ENCODE peak calls at places on chromosomes 2 and 18, in six cellular contexts. One of them, this sample, is unnamed.

GRCh38 chr2:64624862-64625261 is 28.9 kb downstream of the SERTAD2 start:
- DNase-seq in IMR-90: no peak
- DNase-seq in heart right ventricle: no peak
- DNase-seq in HT1080: no peak
- DNase-seq in Right ventricle myocardium inferior: no peak
- DNase-seq in foreskin melanocyte: no peak
- DNase-seq in this sample: no peak

GRCh38 chr18:5601188-5601624 is 57.4 kb upstream of the EPB41L3 start:
- DNase-seq in IMR-90: no peak
- DNase-seq in heart right ventricle: no peak
- DNase-seq in HT1080: no peak
- DNase-seq in Right ventricle myocardium inferior: no peak
- DNase-seq in foreskin melanocyte: peak; percentile 15
- DNase-seq in this sample: no peak

GRCh38 chr2:100934504-100935371 is 67.4 kb upstream of the RPL31 start:
- DNase-seq in IMR-90: no peak
- DNase-seq in heart right ventricle: no peak
- DNase-seq in HT1080: no peak
- DNase-seq in Right ventricle myocardium inferior: no peak
- DNase-seq in foreskin melanocyte: no peak
- DNase-seq in this sample: no peak

GRCh38 chr2:155310589-155310988 is 612.1 kb downstream of the KCNJ3 start:
- DNase-seq in IMR-90: no peak
- DNase-seq in heart right ventricle: no peak
- DNase-seq in HT1080: peak; percentile 16
- DNase-seq in Right ventricle myocardium inferior: no peak
- DNase-seq in foreskin melanocyte: peak; percentile 16
- DNase-seq in this sample: peak; percentile 3

GRCh38 chr2:174797792-174798276 is 33.6 kb upstream of the CHRNA1 start:
- DNase-seq in IMR-90: peak; percentile 76
- DNase-seq in heart right ventricle: no peak
- DNase-seq in HT1080: no peak
- DNase-seq in Right ventricle myocardium inferior: no peak
- DNase-seq in foreskin melanocyte: no peak
- DNase-seq in this sample: no peak

GRCh38 chr18:73707035-73707434 is 440.6 kb downstream of the FBXO15 start:
- DNase-seq in IMR-90: peak; percentile 86
- DNase-seq in heart right ventricle: no peak
- DNase-seq in HT1080: no peak
- DNase-seq in Right ventricle myocardium inferior: no peak
- DNase-seq in foreskin melanocyte: peak; percentile 58
- DNase-seq in this sample: no peak

GRCh38 chr2:40488101-40488598 is 36.3 kb upstream of the SLC8A1 start:
- DNase-seq in IMR-90: peak; percentile 56
- DNase-seq in heart right ventricle: no peak
- DNase-seq in HT1080: peak; percentile 65
- DNase-seq in Right ventricle myocardium inferior: no peak
- DNase-seq in foreskin melanocyte: peak; percentile 6
- DNase-seq in this sample: no peak

GRCh38 chr18:10839401-10839800 is 310.0 kb downstream of the PIEZO2 start:
- DNase-seq in IMR-90: no peak
- DNase-seq in heart right ventricle: no peak
- DNase-seq in HT1080: no peak
- DNase-seq in Right ventricle myocardium inferior: no peak
- DNase-seq in foreskin melanocyte: no peak
- DNase-seq in this sample: no peak

GRCh38 chr2:239366740-239367139 is 34.1 kb downstream of the HDAC4 start:
- DNase-seq in IMR-90: no peak
- DNase-seq in heart right ventricle: no peak
- DNase-seq in HT1080: no peak
- DNase-seq in Right ventricle myocardium inferior: no peak
- DNase-seq in foreskin melanocyte: no peak
- DNase-seq in this sample: no peak

GRCh38 chr2:240511351-240512108 is 46.3 kb downstream of the ANKMY1 start:
- DNase-seq in IMR-90: no peak
- DNase-seq in heart right ventricle: no peak
- DNase-seq in HT1080: no peak
- DNase-seq in Right ventricle myocardium inferior: no peak
- DNase-seq in foreskin melanocyte: no peak
- DNase-seq in this sample: no peak

GRCh38 chr2:195304310-195304709 is 352.7 kb upstream of the SLC39A10 start:
- DNase-seq in IMR-90: peak; percentile 2
- DNase-seq in heart right ventricle: no peak
- DNase-seq in HT1080: peak; percentile 53
- DNase-seq in Right ventricle myocardium inferior: no peak
- DNase-seq in foreskin melanocyte: no peak
- DNase-seq in this sample: no peak

GRCh38 chr2:222318026-222318711 is 19.4 kb upstream of the PAX3 start:
- DNase-seq in IMR-90: peak; percentile 52
- DNase-seq in heart right ventricle: peak; percentile 49
- DNase-seq in HT1080: peak; percentile 81
- DNase-seq in Right ventricle myocardium inferior: no peak
- DNase-seq in foreskin melanocyte: peak; percentile 59
- DNase-seq in this sample: peak; percentile 48

GRCh38 chr2:183597841-183598240 is 473.6 kb downstream of the NUP35 start:
- DNase-seq in IMR-90: no peak
- DNase-seq in heart right ventricle: no peak
- DNase-seq in HT1080: peak; percentile 12
- DNase-seq in Right ventricle myocardium inferior: no peak
- DNase-seq in foreskin melanocyte: no peak
- DNase-seq in this sample: no peak

GRCh38 chr18:35247412-35248249 is 6.8 kb downstream of the ZNF397 start:
- DNase-seq in IMR-90: no peak
- DNase-seq in heart right ventricle: no peak
- DNase-seq in HT1080: no peak
- DNase-seq in Right ventricle myocardium inferior: no peak
- DNase-seq in foreskin melanocyte: no peak
- DNase-seq in this sample: no peak

GRCh38 chr2:143684731-143685364 is 555.6 kb downstream of the ARHGAP15 start:
- DNase-seq in IMR-90: no peak
- DNase-seq in heart right ventricle: no peak
- DNase-seq in HT1080: no peak
- DNase-seq in Right ventricle myocardium inferior: no peak
- DNase-seq in foreskin melanocyte: peak; percentile 20
- DNase-seq in this sample: no peak

GRCh38 chr2:86315084-86315483 is 22.3 kb downstream of the REEP1 start:
- DNase-seq in IMR-90: no peak
- DNase-seq in heart right ventricle: no peak
- DNase-seq in HT1080: no peak
- DNase-seq in Right ventricle myocardium inferior: no peak
- DNase-seq in foreskin melanocyte: no peak
- DNase-seq in this sample: no peak

GRCh38 chr2:65846984-65847383 is 414.6 kb upstream of the SPRED2 start:
- DNase-seq in IMR-90: no peak
- DNase-seq in heart right ventricle: peak; percentile 17
- DNase-seq in HT1080: no peak
- DNase-seq in Right ventricle myocardium inferior: no peak
- DNase-seq in foreskin melanocyte: no peak
- DNase-seq in this sample: no peak

GRCh38 chr2:135585586-135585985 is 54.3 kb downstream of the R3HDM1 start:
- DNase-seq in IMR-90: peak; percentile 26
- DNase-seq in heart right ventricle: no peak
- DNase-seq in HT1080: no peak
- DNase-seq in Right ventricle myocardium inferior: no peak
- DNase-seq in foreskin melanocyte: no peak
- DNase-seq in this sample: no peak

GRCh38 chr2:128370468-128371247 is 52.0 kb upstream of the HS6ST1 start:
- DNase-seq in IMR-90: peak; percentile 32
- DNase-seq in heart right ventricle: no peak
- DNase-seq in HT1080: no peak
- DNase-seq in Right ventricle myocardium inferior: no peak
- DNase-seq in foreskin melanocyte: no peak
- DNase-seq in this sample: no peak

GRCh38 chr2:120343433-120344105 is 2.4 kb upstream of the INHBB start:
- DNase-seq in IMR-90: peak; percentile 68
- DNase-seq in heart right ventricle: peak; percentile 84
- DNase-seq in HT1080: peak; percentile 75
- DNase-seq in Right ventricle myocardium inferior: peak; percentile 91
- DNase-seq in foreskin melanocyte: peak; percentile 38
- DNase-seq in this sample: peak; percentile 20

GRCh38 chr18:23053756-23054457 is 81.4 kb upstream of the CABLES1 start:
- DNase-seq in IMR-90: peak; percentile 72
- DNase-seq in heart right ventricle: no peak
- DNase-seq in HT1080: peak; percentile 52
- DNase-seq in Right ventricle myocardium inferior: no peak
- DNase-seq in foreskin melanocyte: no peak
- DNase-seq in this sample: no peak

GRCh38 chr2:110755494-110756078 is 23.2 kb downstream of the ACOXL start:
- DNase-seq in IMR-90: peak; percentile 16
- DNase-seq in heart right ventricle: no peak
- DNase-seq in HT1080: no peak
- DNase-seq in Right ventricle myocardium inferior: no peak
- DNase-seq in foreskin melanocyte: no peak
- DNase-seq in this sample: no peak

GRCh38 chr2:219748673-219749570 is 121.5 kb downstream of the SLC4A3 start:
- DNase-seq in IMR-90: no peak
- DNase-seq in heart right ventricle: no peak
- DNase-seq in HT1080: no peak
- DNase-seq in Right ventricle myocardium inferior: no peak
- DNase-seq in foreskin melanocyte: no peak
- DNase-seq in this sample: no peak

GRCh38 chr2:105377871-105378270 is 21.0 kb downstream of the FHL2 start:
- DNase-seq in IMR-90: no peak
- DNase-seq in heart right ventricle: no peak
- DNase-seq in HT1080: no peak
- DNase-seq in Right ventricle myocardium inferior: no peak
- DNase-seq in foreskin melanocyte: no peak
- DNase-seq in this sample: no peak

GRCh38 chr2:22175002-22175401 is 1051.2 kb downstream of the TDRD15 start:
- DNase-seq in IMR-90: no peak
- DNase-seq in heart right ventricle: no peak
- DNase-seq in HT1080: no peak
- DNase-seq in Right ventricle myocardium inferior: no peak
- DNase-seq in foreskin melanocyte: no peak
- DNase-seq in this sample: no peak

GRCh38 chr2:240846881-240847601 is 21.6 kb upstream of the AGXT start:
- DNase-seq in IMR-90: no peak
- DNase-seq in heart right ventricle: no peak
- DNase-seq in HT1080: no peak
- DNase-seq in Right ventricle myocardium inferior: no peak
- DNase-seq in foreskin melanocyte: no peak
- DNase-seq in this sample: no peak

GRCh38 chr2:67476808-67477790 is 80.0 kb downstream of the ETAA1 start:
- DNase-seq in IMR-90: peak; percentile 81
- DNase-seq in heart right ventricle: no peak
- DNase-seq in HT1080: peak; percentile 50
- DNase-seq in Right ventricle myocardium inferior: no peak
- DNase-seq in foreskin melanocyte: peak; percentile 17
- DNase-seq in this sample: peak; percentile 34

GRCh38 chr2:170155022-170155722 is 22.8 kb upstream of the MYO3B start:
- DNase-seq in IMR-90: peak; percentile 60
- DNase-seq in heart right ventricle: no peak
- DNase-seq in HT1080: peak; percentile 78
- DNase-seq in Right ventricle myocardium inferior: no peak
- DNase-seq in foreskin melanocyte: no peak
- DNase-seq in this sample: peak; percentile 68

GRCh38 chr18:46624127-46624526 is 32.9 kb downstream of the LOXHD1 start:
- DNase-seq in IMR-90: no peak
- DNase-seq in heart right ventricle: no peak
- DNase-seq in HT1080: no peak
- DNase-seq in Right ventricle myocardium inferior: no peak
- DNase-seq in foreskin melanocyte: no peak
- DNase-seq in this sample: no peak

This sample was measured in glomerular endothelial cell.